ENCODE peak calls at places on chromosomes 7 and 10, in nine cellular contexts. One of them, this sample, is unnamed.

GRCh38 chr7:30433082-30433481 is 45.5 kb downstream of the NOD1 start:
- DNase-seq in Panc1: no peak
- DNase-seq in HepG2: no peak
- DNase-seq in K562: no peak
- DNase-seq in GM23338: peak; percentile 58
- DNase-seq in HCT116: no peak
- DNase-seq in A549: no peak
- DNase-seq in GM12878: no peak
- DNase-seq in SK-N-SH: no peak
- DNase-seq in this sample: peak; percentile 48

GRCh38 chr7:137873524-137873923 is 26.8 kb upstream of the DGKI start:
- DNase-seq in A549: no peak
- DNase-seq in GM23338: no peak
- DNase-seq in GM12878: no peak
- DNase-seq in HepG2: no peak
- DNase-seq in K562: no peak
- DNase-seq in Panc1: no peak
- DNase-seq in HCT116: no peak
- DNase-seq in SK-N-SH: no peak
- DNase-seq in this sample: no peak

GRCh38 chr7:91973632-91974031 is 33.0 kb downstream of the AKAP9 start:
- DNase-seq in GM12878: no peak
- DNase-seq in HepG2: no peak
- DNase-seq in Panc1: no peak
- DNase-seq in K562: no peak
- DNase-seq in SK-N-SH: no peak
- DNase-seq in GM23338: no peak
- DNase-seq in A549: no peak
- DNase-seq in HCT116: no peak
- DNase-seq in this sample: no peak

GRCh38 chr10:70283445-70284399 is at the start of gene NPFFR1:
- DNase-seq in HepG2: no peak
- DNase-seq in GM12878: no peak
- DNase-seq in A549: no peak
- DNase-seq in HCT116: no peak
- DNase-seq in GM23338: peak; percentile 82
- DNase-seq in Panc1: no peak
- DNase-seq in SK-N-SH: peak; percentile 75
- DNase-seq in K562: no peak
- DNase-seq in this sample: no peak

GRCh38 chr10:44399478-44400451 is 14.9 kb upstream of the CXCL12 start:
- DNase-seq in HepG2: no peak
- DNase-seq in HCT116: no peak
- DNase-seq in SK-N-SH: no peak
- DNase-seq in GM12878: no peak
- DNase-seq in Panc1: no peak
- DNase-seq in K562: no peak
- DNase-seq in A549: no peak
- DNase-seq in GM23338: no peak
- DNase-seq in this sample: no peak

GRCh38 chr10:48253970-48254657 is 20.4 kb downstream of the FRMPD2 start:
- DNase-seq in HepG2: no peak
- DNase-seq in A549: no peak
- DNase-seq in K562: no peak
- DNase-seq in GM23338: no peak
- DNase-seq in HCT116: no peak
- DNase-seq in Panc1: no peak
- DNase-seq in SK-N-SH: no peak
- DNase-seq in GM12878: no peak
- DNase-seq in this sample: no peak

GRCh38 chr7:29421010-29421956 is 142.4 kb upstream of the PRR15 start:
- DNase-seq in A549: no peak
- DNase-seq in HCT116: no peak
- DNase-seq in K562: no peak
- DNase-seq in GM12878: no peak
- DNase-seq in Panc1: no peak
- DNase-seq in HepG2: no peak
- DNase-seq in GM23338: no peak
- DNase-seq in SK-N-SH: no peak
- DNase-seq in this sample: no peak

GRCh38 chr7:152076324-152076821 is 50.9 kb downstream of the GALNT11 start:
- DNase-seq in Panc1: peak; percentile 8
- DNase-seq in K562: peak; percentile 68
- DNase-seq in HepG2: peak; percentile 18
- DNase-seq in GM23338: peak; percentile 83
- DNase-seq in GM12878: no peak
- DNase-seq in A549: peak; percentile 50
- DNase-seq in SK-N-SH: peak; percentile 39
- DNase-seq in HCT116: peak; percentile 16
- DNase-seq in this sample: peak; percentile 5

GRCh38 chr10:7608001-7608400 is 58.8 kb downstream of the ITIH5 start:
- DNase-seq in GM12878: no peak
- DNase-seq in HepG2: no peak
- DNase-seq in GM23338: no peak
- DNase-seq in SK-N-SH: no peak
- DNase-seq in HCT116: no peak
- DNase-seq in K562: no peak
- DNase-seq in Panc1: no peak
- DNase-seq in A549: no peak
- DNase-seq in this sample: no peak

GRCh38 chr10:77081411-77082010 is 556.1 kb downstream of the KCNMA1 start:
- DNase-seq in HCT116: no peak
- DNase-seq in HepG2: no peak
- DNase-seq in K562: no peak
- DNase-seq in SK-N-SH: no peak
- DNase-seq in GM12878: no peak
- DNase-seq in Panc1: no peak
- DNase-seq in A549: no peak
- DNase-seq in GM23338: peak; percentile 45
- DNase-seq in this sample: no peak

GRCh38 chr10:43596546-43596945 is 9.7 kb upstream of the ZNF485 start:
- DNase-seq in HepG2: peak; percentile 8
- DNase-seq in K562: no peak
- DNase-seq in GM23338: no peak
- DNase-seq in A549: no peak
- DNase-seq in GM12878: no peak
- DNase-seq in HCT116: no peak
- DNase-seq in SK-N-SH: no peak
- DNase-seq in Panc1: no peak
- DNase-seq in this sample: no peak

GRCh38 chr7:80135306-80136104 is 874 bp downstream of the GNAI1 start:
- DNase-seq in SK-N-SH: no peak
- DNase-seq in GM12878: no peak
- DNase-seq in GM23338: peak; percentile 38
- DNase-seq in HepG2: no peak
- DNase-seq in Panc1: no peak
- DNase-seq in K562: no peak
- DNase-seq in HCT116: no peak
- DNase-seq in A549: peak; percentile 25
- DNase-seq in this sample: no peak

GRCh38 chr7:32496052-32496813 is 944 bp downstream of the AVL9 start:
- DNase-seq in A549: peak; percentile 23
- DNase-seq in HCT116: no peak
- DNase-seq in GM23338: peak; percentile 55
- DNase-seq in K562: peak; percentile 23
- DNase-seq in SK-N-SH: peak; percentile 44
- DNase-seq in HepG2: no peak
- DNase-seq in Panc1: no peak
- DNase-seq in GM12878: no peak
- DNase-seq in this sample: no peak

GRCh38 chr10:44042075-44042770 is 342.7 kb downstream of the CXCL12 start:
- DNase-seq in HCT116: no peak
- DNase-seq in A549: no peak
- DNase-seq in Panc1: no peak
- DNase-seq in SK-N-SH: no peak
- DNase-seq in K562: no peak
- DNase-seq in GM23338: peak; percentile 28
- DNase-seq in HepG2: no peak
- DNase-seq in GM12878: no peak
- DNase-seq in this sample: no peak

GRCh38 chr10:34282186-34282585 is 532.9 kb downstream of the PARD3 start:
- DNase-seq in SK-N-SH: no peak
- DNase-seq in GM12878: no peak
- DNase-seq in GM23338: no peak
- DNase-seq in A549: no peak
- DNase-seq in HepG2: no peak
- DNase-seq in K562: no peak
- DNase-seq in HCT116: no peak
- DNase-seq in Panc1: no peak
- DNase-seq in this sample: no peak

GRCh38 chr10:19654576-19654975 is 161.7 kb upstream of the PLXDC2 start:
- DNase-seq in GM23338: no peak
- DNase-seq in A549: no peak
- DNase-seq in K562: no peak
- DNase-seq in SK-N-SH: no peak
- DNase-seq in GM12878: no peak
- DNase-seq in HCT116: no peak
- DNase-seq in HepG2: no peak
- DNase-seq in Panc1: no peak
- DNase-seq in this sample: no peak

GRCh38 chr10:15379043-15379442 is 8.0 kb upstream of the FAM171A1 start:
- DNase-seq in HepG2: no peak
- DNase-seq in SK-N-SH: no peak
- DNase-seq in K562: no peak
- DNase-seq in Panc1: no peak
- DNase-seq in A549: no peak
- DNase-seq in GM12878: no peak
- DNase-seq in GM23338: no peak
- DNase-seq in HCT116: no peak
- DNase-seq in this sample: no peak

GRCh38 chr10:89744021-89744420 is 42.6 kb downstream of the KIF20B start:
- DNase-seq in GM12878: no peak
- DNase-seq in HCT116: no peak
- DNase-seq in GM23338: no peak
- DNase-seq in Panc1: no peak
- DNase-seq in HepG2: no peak
- DNase-seq in K562: no peak
- DNase-seq in SK-N-SH: no peak
- DNase-seq in A549: no peak
- DNase-seq in this sample: no peak

GRCh38 chr10:5964736-5965135 is 12.6 kb downstream of the IL15RA start:
- DNase-seq in SK-N-SH: no peak
- DNase-seq in K562: no peak
- DNase-seq in HepG2: no peak
- DNase-seq in GM23338: no peak
- DNase-seq in GM12878: no peak
- DNase-seq in Panc1: no peak
- DNase-seq in HCT116: no peak
- DNase-seq in A549: no peak
- DNase-seq in this sample: no peak

GRCh38 chr10:5963591-5963990 is 13.8 kb downstream of the IL15RA start:
- DNase-seq in HepG2: no peak
- DNase-seq in K562: no peak
- DNase-seq in SK-N-SH: no peak
- DNase-seq in A549: no peak
- DNase-seq in GM12878: no peak
- DNase-seq in HCT116: no peak
- DNase-seq in GM23338: no peak
- DNase-seq in Panc1: no peak
- DNase-seq in this sample: no peak

GRCh38 chr10:5965266-5965665 is 12.1 kb downstream of the IL15RA start:
- DNase-seq in HepG2: no peak
- DNase-seq in SK-N-SH: no peak
- DNase-seq in HCT116: no peak
- DNase-seq in K562: no peak
- DNase-seq in Panc1: no peak
- DNase-seq in GM12878: no peak
- DNase-seq in GM23338: no peak
- DNase-seq in A549: no peak
- DNase-seq in this sample: no peak

GRCh38 chr10:5961405-5962100 is 15.8 kb downstream of the IL15RA start:
- DNase-seq in A549: no peak
- DNase-seq in SK-N-SH: no peak
- DNase-seq in Panc1: no peak
- DNase-seq in HCT116: no peak
- DNase-seq in GM12878: no peak
- DNase-seq in GM23338: no peak
- DNase-seq in K562: no peak
- DNase-seq in HepG2: no peak
- DNase-seq in this sample: no peak

DNA sequence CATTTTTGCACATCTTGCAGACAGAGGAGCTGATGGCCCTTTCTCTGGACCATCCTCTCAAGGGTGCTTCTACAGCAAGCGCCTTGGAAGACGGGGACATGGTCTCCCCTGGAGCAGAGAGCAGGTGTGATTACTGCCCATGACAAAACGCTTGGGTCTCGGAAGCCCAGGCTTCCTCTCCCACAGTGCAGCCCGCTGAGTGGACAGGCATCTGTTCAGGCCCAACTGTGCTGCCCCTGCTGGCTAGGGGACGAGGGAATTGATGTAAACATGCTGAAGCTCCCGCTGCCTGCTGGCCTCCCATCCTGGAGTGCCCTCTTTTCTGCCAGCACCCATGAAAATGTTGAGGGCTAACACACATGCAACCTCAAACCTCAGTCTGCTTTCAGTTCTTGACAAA is 14.3 kb downstream of the IL15RA start:
- DNase-seq in GM12878: no peak
- DNase-seq in HepG2: no peak
- DNase-seq in GM23338: no peak
- DNase-seq in A549: no peak
- DNase-seq in HCT116: no peak
- DNase-seq in K562: no peak
- DNase-seq in SK-N-SH: no peak
- DNase-seq in Panc1: no peak
- DNase-seq in this sample: no peak
- TF ChIP-seq REST in GM12878: no peak
- TF ChIP-seq REST in HepG2: no peak
- TF ChIP-seq REST in GM23338: no peak
- TF ChIP-seq REST in A549: no peak
- TF ChIP-seq REST in HCT116: no peak
- TF ChIP-seq REST in K562: no peak
- TF ChIP-seq REST in SK-N-SH: no peak
- TF ChIP-seq REST in Panc1: no peak
- TF ChIP-seq REST in this sample: no peak

GRCh38 chr7:108413782-108414492 is 42.3 kb downstream of the NRCAM start:
- DNase-seq in HepG2: no peak
- DNase-seq in GM12878: no peak
- DNase-seq in K562: no peak
- DNase-seq in A549: peak; percentile 59
- DNase-seq in Panc1: no peak
- DNase-seq in GM23338: peak; percentile 69
- DNase-seq in HCT116: no peak
- DNase-seq in SK-N-SH: no peak
- DNase-seq in this sample: peak; percentile 5
- TF ChIP-seq REST in HepG2: no peak
- TF ChIP-seq REST in GM12878: no peak
- TF ChIP-seq REST in K562: no peak
- TF ChIP-seq REST in A549: no peak
- TF ChIP-seq REST in Panc1: no peak
- TF ChIP-seq REST in GM23338: no peak
- TF ChIP-seq REST in HCT116: no peak
- TF ChIP-seq REST in SK-N-SH: no peak
- TF ChIP-seq REST in this sample: no peak

GRCh38 chr10:95097805-95098204 is 28.5 kb upstream of the CYP2C8 start:
- DNase-seq in K562: no peak
- DNase-seq in HepG2: peak; percentile 27
- DNase-seq in Panc1: no peak
- DNase-seq in HCT116: no peak
- DNase-seq in GM23338: no peak
- DNase-seq in GM12878: no peak
- DNase-seq in SK-N-SH: no peak
- DNase-seq in A549: no peak
- DNase-seq in this sample: no peak
- TF ChIP-seq REST in K562: no peak
- TF ChIP-seq REST in HepG2: no peak
- TF ChIP-seq REST in Panc1: no peak
- TF ChIP-seq REST in HCT116: no peak
- TF ChIP-seq REST in GM23338: no peak
- TF ChIP-seq REST in GM12878: no peak
- TF ChIP-seq REST in SK-N-SH: no peak
- TF ChIP-seq REST in A549: no peak
- TF ChIP-seq REST in this sample: no peak

GRCh38 chr7:86904949-86905834 is 154.3 kb downstream of the ELAPOR2 start:
- DNase-seq in HepG2: peak; percentile 16
- DNase-seq in A549: peak; percentile 42
- DNase-seq in HCT116: no peak
- DNase-seq in Panc1: no peak
- DNase-seq in GM23338: peak; percentile 67
- DNase-seq in GM12878: no peak
- DNase-seq in SK-N-SH: peak; percentile 15
- DNase-seq in K562: peak; percentile 35
- DNase-seq in this sample: no peak
- TF ChIP-seq REST in HepG2: no peak
- TF ChIP-seq REST in A549: no peak
- TF ChIP-seq REST in HCT116: no peak
- TF ChIP-seq REST in Panc1: no peak
- TF ChIP-seq REST in GM23338: no peak
- TF ChIP-seq REST in GM12878: no peak
- TF ChIP-seq REST in SK-N-SH: no peak
- TF ChIP-seq REST in K562: no peak
- TF ChIP-seq REST in this sample: no peak